ENCODE peak calls at places on chromosomes 12 and 14, in four cellular contexts. One of them, this sample, is unnamed.

GRCh38 chr14:38794674-38795073 is 308.4 kb downstream of the SEC23A start:
- DNase-seq in SK-N-SH: no peak
- DNase-seq in psoas muscle: no peak
- DNase-seq in caudate nucleus: no peak
- DNase-seq in this sample: no peak

GRCh38 chr14:75280448-75280830 is 1.8 kb downstream of the FOS start:
- DNase-seq in SK-N-SH: no peak
- DNase-seq in psoas muscle: no peak
- DNase-seq in caudate nucleus: no peak
- DNase-seq in this sample: no peak

GRCh38 chr14:52241102-52241793 is 26.2 kb upstream of the PTGDR start:
- DNase-seq in SK-N-SH: no peak
- DNase-seq in psoas muscle: no peak
- DNase-seq in caudate nucleus: no peak
- DNase-seq in this sample: no peak

GRCh38 chr12:121214171-121214777 is 4.3 kb downstream of the P2RX4 start:
- DNase-seq in SK-N-SH: no peak
- DNase-seq in psoas muscle: no peak
- DNase-seq in caudate nucleus: no peak
- DNase-seq in this sample: no peak

GRCh38 chr12:123512838-123513665 is 20.5 kb downstream of the RILPL1 start:
- DNase-seq in SK-N-SH: no peak
- DNase-seq in psoas muscle: no peak
- DNase-seq in caudate nucleus: no peak
- DNase-seq in this sample: no peak

GRCh38 chr12:72368719-72369505 is 96.7 kb downstream of the TRHDE start:
- DNase-seq in SK-N-SH: no peak
- DNase-seq in psoas muscle: no peak
- DNase-seq in caudate nucleus: no peak
- DNase-seq in this sample: no peak

GRCh38 chr12:28780096-28780495 is 369.0 kb upstream of the FAR2 start:
- DNase-seq in SK-N-SH: no peak
- DNase-seq in psoas muscle: no peak
- DNase-seq in caudate nucleus: no peak
- DNase-seq in this sample: no peak

GRCh38 chr12:93011100-93011499 is 82.0 kb upstream of the EEA1 start:
- DNase-seq in SK-N-SH: no peak
- DNase-seq in psoas muscle: no peak
- DNase-seq in caudate nucleus: no peak
- DNase-seq in this sample: no peak

GRCh38 chr12:123384994-123385376 is 1.1 kb downstream of the KMT5A start:
- DNase-seq in SK-N-SH: no peak
- DNase-seq in psoas muscle: no peak
- DNase-seq in caudate nucleus: no peak
- DNase-seq in this sample: no peak

GRCh38 chr14:23469906-23470403 is 452 bp downstream of the NGDN start:
- DNase-seq in SK-N-SH: no peak
- DNase-seq in psoas muscle: no peak
- DNase-seq in caudate nucleus: no peak
- DNase-seq in this sample: no peak

GRCh38 chr14:68709007-68709406 is 83.9 kb downstream of the ZFP36L1 start:
- DNase-seq in SK-N-SH: no peak
- DNase-seq in psoas muscle: no peak
- DNase-seq in caudate nucleus: no peak
- DNase-seq in this sample: no peak

GRCh38 chr12:91804533-91804932 is 341.1 kb downstream of the BTG1 start:
- DNase-seq in SK-N-SH: no peak
- DNase-seq in psoas muscle: no peak
- DNase-seq in caudate nucleus: no peak
- DNase-seq in this sample: no peak

GRCh38 chr12:3252416-3252815 is 175.2 kb downstream of the TSPAN9 start:
- DNase-seq in SK-N-SH: no peak
- DNase-seq in psoas muscle: peak
- DNase-seq in caudate nucleus: peak
- DNase-seq in this sample: peak

GRCh38 chr14:75165586-75166391 is 10.6 kb downstream of the TMED10 start:
- DNase-seq in SK-N-SH: no peak
- DNase-seq in psoas muscle: no peak
- DNase-seq in caudate nucleus: peak
- DNase-seq in this sample: no peak

GRCh38 chr14:91796622-91797347 is 64.9 kb upstream of the CATSPERB start:
- DNase-seq in SK-N-SH: no peak
- DNase-seq in psoas muscle: no peak
- DNase-seq in caudate nucleus: no peak
- DNase-seq in this sample: no peak

GRCh38 chr12:127429556-127429955 is 837.4 kb upstream of the TMEM132C start:
- DNase-seq in SK-N-SH: no peak
- DNase-seq in psoas muscle: no peak
- DNase-seq in caudate nucleus: no peak
- DNase-seq in this sample: no peak

GRCh38 chr12:115941362-115941761 is 336.1 kb downstream of the MED13L start:
- DNase-seq in SK-N-SH: no peak
- DNase-seq in psoas muscle: no peak
- DNase-seq in caudate nucleus: no peak
- DNase-seq in this sample: no peak

GRCh38 chr14:103101257-103101963 is 6.9 kb downstream of the EXOC3L4 start:
- DNase-seq in SK-N-SH: no peak
- DNase-seq in psoas muscle: no peak
- DNase-seq in caudate nucleus: no peak
- DNase-seq in this sample: no peak

GRCh38 chr12:9107542-9107873 is 8.2 kb downstream of the A2M start:
- DNase-seq in SK-N-SH: no peak
- DNase-seq in psoas muscle: no peak
- DNase-seq in caudate nucleus: no peak
- DNase-seq in this sample: no peak

GRCh38 chr14:90483551-90483950 is 86.7 kb downstream of the CALM1 start:
- DNase-seq in SK-N-SH: no peak
- DNase-seq in psoas muscle: no peak
- DNase-seq in caudate nucleus: peak
- DNase-seq in this sample: no peak

GRCh38 chr12:96416033-96416790 is 16.0 kb upstream of the CDK17 start:
- DNase-seq in SK-N-SH: no peak
- DNase-seq in psoas muscle: no peak
- DNase-seq in caudate nucleus: no peak
- DNase-seq in this sample: no peak

GRCh38 chr12:124098101-124098757 is 125.2 kb downstream of the ZNF664 start:
- DNase-seq in SK-N-SH: no peak
- DNase-seq in psoas muscle: no peak
- DNase-seq in caudate nucleus: no peak
- DNase-seq in this sample: no peak